ENCODE peak calls at places on chromosomes 3 and 15, in six cellular contexts. One of them, this sample, is unnamed. For H3K36me3, the result is how much of the 10 kb centered on the place peaks cover.

GRCh38 chr3:57555738-57556458 is at the start of gene PDE12:
- DNase-seq in CD4-positive, CD25-positive, alpha-beta regulatory T cell: peak
- DNase-seq in H7: peak
- DNase-seq in ovary: peak
- DNase-seq in adrenal gland: peak
- DNase-seq in stomach: peak
- DNase-seq in this sample: peak

GRCh38 chr3:34808287-34808686 is 831.0 kb upstream of the ARPP21 start:
- DNase-seq in CD4-positive, CD25-positive, alpha-beta regulatory T cell: no peak
- DNase-seq in H7: no peak
- DNase-seq in ovary: no peak
- DNase-seq in adrenal gland: no peak
- DNase-seq in stomach: no peak
- DNase-seq in this sample: no peak

GRCh38 chr3:155236473-155236872 is 57.0 kb downstream of the STRIT1 start:
- DNase-seq in CD4-positive, CD25-positive, alpha-beta regulatory T cell: no peak
- DNase-seq in H7: no peak
- DNase-seq in ovary: no peak
- DNase-seq in adrenal gland: no peak
- DNase-seq in stomach: no peak
- DNase-seq in this sample: no peak

GRCh38 chr15:101560722-101561583 is 71.4 kb upstream of the PCSK6 start:
- DNase-seq in CD4-positive, CD25-positive, alpha-beta regulatory T cell: no peak
- DNase-seq in H7: no peak
- DNase-seq in ovary: no peak
- DNase-seq in adrenal gland: no peak
- DNase-seq in stomach: no peak
- DNase-seq in this sample: no peak

GRCh38 chr3:188646592-188646991 is 492.6 kb downstream of the LPP start:
- DNase-seq in CD4-positive, CD25-positive, alpha-beta regulatory T cell: no peak
- DNase-seq in H7: no peak
- DNase-seq in ovary: no peak
- DNase-seq in adrenal gland: peak
- DNase-seq in stomach: no peak
- DNase-seq in this sample: no peak

GRCh38 chr3:195263193-195263924 is 7.6 kb downstream of the XXYLT1 start:
- DNase-seq in CD4-positive, CD25-positive, alpha-beta regulatory T cell: no peak
- DNase-seq in H7: no peak
- DNase-seq in ovary: no peak
- DNase-seq in adrenal gland: no peak
- DNase-seq in stomach: no peak
- DNase-seq in this sample: no peak

GRCh38 chr3:57066471-57066870 is 6.0 kb downstream of the SPATA12 start:
- DNase-seq in CD4-positive, CD25-positive, alpha-beta regulatory T cell: no peak
- DNase-seq in H7: no peak
- DNase-seq in ovary: no peak
- DNase-seq in adrenal gland: no peak
- DNase-seq in stomach: no peak
- DNase-seq in this sample: no peak

GRCh38 chr15:51342249-51342999 is 969 bp downstream of the GLDN start:
- DNase-seq in CD4-positive, CD25-positive, alpha-beta regulatory T cell: no peak
- DNase-seq in H7: peak
- DNase-seq in ovary: no peak
- DNase-seq in adrenal gland: no peak
- DNase-seq in stomach: no peak
- DNase-seq in this sample: no peak

GRCh38 chr3:15919971-15920370 is 122.2 kb upstream of the ANKRD28 start:
- DNase-seq in CD4-positive, CD25-positive, alpha-beta regulatory T cell: no peak
- DNase-seq in H7: no peak
- DNase-seq in ovary: no peak
- DNase-seq in adrenal gland: no peak
- DNase-seq in stomach: no peak
- DNase-seq in this sample: no peak

GRCh38 chr3:124858275-124858674 is 28.9 kb downstream of the ITGB5 start:
- DNase-seq in CD4-positive, CD25-positive, alpha-beta regulatory T cell: no peak
- DNase-seq in H7: no peak
- DNase-seq in ovary: no peak
- DNase-seq in adrenal gland: no peak
- DNase-seq in stomach: no peak
- DNase-seq in this sample: no peak

GRCh38 chr3:184345678-184346144 is 8.3 kb downstream of the FAM131A start:
- DNase-seq in CD4-positive, CD25-positive, alpha-beta regulatory T cell: no peak
- DNase-seq in H7: peak
- DNase-seq in ovary: no peak
- DNase-seq in adrenal gland: peak
- DNase-seq in stomach: peak
- DNase-seq in this sample: no peak

GRCh38 chr3:169980055-169980454 is 13.4 kb downstream of the SEC62 start:
- DNase-seq in CD4-positive, CD25-positive, alpha-beta regulatory T cell: no peak
- DNase-seq in H7: no peak
- DNase-seq in ovary: no peak
- DNase-seq in adrenal gland: no peak
- DNase-seq in stomach: no peak
- DNase-seq in this sample: no peak

GRCh38 chr3:9969632-9970019 is 17.0 kb downstream of the EMC3 start:
- DNase-seq in CD4-positive, CD25-positive, alpha-beta regulatory T cell: no peak
- DNase-seq in H7: no peak
- DNase-seq in ovary: no peak
- DNase-seq in adrenal gland: no peak
- DNase-seq in stomach: no peak
- DNase-seq in this sample: no peak

GRCh38 chr3:17091895-17092294 is 207.1 kb downstream of the PLCL2 start:
- DNase-seq in CD4-positive, CD25-positive, alpha-beta regulatory T cell: no peak
- DNase-seq in H7: no peak
- DNase-seq in ovary: no peak
- DNase-seq in adrenal gland: no peak
- DNase-seq in stomach: no peak
- DNase-seq in this sample: no peak

GRCh38 chr15:89089316-89090230 is 1.3 kb downstream of the ABHD2 start:
- DNase-seq in CD4-positive, CD25-positive, alpha-beta regulatory T cell: no peak
- DNase-seq in H7: no peak
- DNase-seq in ovary: no peak
- DNase-seq in adrenal gland: peak
- DNase-seq in stomach: no peak
- DNase-seq in this sample: no peak

GRCh38 chr3:106824856-106825255 is 552.4 kb upstream of the CCDC54 start:
- DNase-seq in CD4-positive, CD25-positive, alpha-beta regulatory T cell: no peak
- DNase-seq in H7: peak
- DNase-seq in ovary: no peak
- DNase-seq in adrenal gland: peak
- DNase-seq in stomach: no peak
- DNase-seq in this sample: no peak

GRCh38 chr3:120442975-120443517 is 7.7 kb downstream of the FSTL1 start:
- DNase-seq in CD4-positive, CD25-positive, alpha-beta regulatory T cell: no peak
- DNase-seq in H7: peak
- DNase-seq in ovary: no peak
- DNase-seq in adrenal gland: no peak
- DNase-seq in stomach: no peak
- DNase-seq in this sample: no peak

GRCh38 chr15:51046799-51047449 is 47.8 kb downstream of the TNFAIP8L3 start:
- DNase-seq in CD4-positive, CD25-positive, alpha-beta regulatory T cell: no peak
- DNase-seq in H7: no peak
- DNase-seq in ovary: peak
- DNase-seq in adrenal gland: peak
- DNase-seq in stomach: peak
- DNase-seq in this sample: peak

DNA sequence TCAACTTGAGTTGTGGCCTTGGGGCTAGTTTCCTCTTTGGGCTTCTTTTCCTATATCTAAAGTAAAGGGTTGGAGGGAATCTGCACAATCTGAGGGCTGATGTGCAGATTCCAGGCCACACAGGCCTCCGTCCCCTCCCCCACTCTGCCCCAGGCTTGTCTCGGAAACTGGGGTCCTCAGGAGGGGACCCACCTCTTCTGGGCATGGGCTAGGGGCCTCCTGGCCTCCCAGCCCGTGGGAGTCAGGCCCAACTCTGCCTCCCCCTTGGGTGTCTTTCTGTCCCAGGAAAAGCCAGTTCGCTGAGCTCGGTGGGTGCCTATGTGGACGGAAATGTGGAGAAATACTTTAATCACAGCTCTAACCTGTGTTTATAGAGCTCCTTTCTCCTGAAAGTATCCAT is 4.8 kb downstream of the SMAD6 start:
- DNase-seq in CD4-positive, CD25-positive, alpha-beta regulatory T cell: no peak
- DNase-seq in H7: no peak
- DNase-seq in ovary: no peak
- DNase-seq in adrenal gland: no peak
- DNase-seq in stomach: no peak
- DNase-seq in this sample: no peak
- H3K4me3 ChIP-seq in CD4-positive, CD25-positive, alpha-beta regulatory T cell: no peak
- H3K4me3 ChIP-seq in H7: no peak
- H3K4me3 ChIP-seq in ovary: peak
- H3K4me3 ChIP-seq in adrenal gland: no peak
- H3K4me3 ChIP-seq in stomach: peak
- H3K4me3 ChIP-seq in this sample: peak

GRCh38 chr3:128075516-128076464 is 23.6 kb downstream of the SEC61A1 start:
- DNase-seq in CD4-positive, CD25-positive, alpha-beta regulatory T cell: peak
- DNase-seq in H7: peak
- DNase-seq in ovary: peak
- DNase-seq in adrenal gland: peak
- DNase-seq in stomach: peak
- DNase-seq in this sample: peak
- H3K36me3 ChIP-seq in CD4-positive, CD25-positive, alpha-beta regulatory T cell: under half
- H3K36me3 ChIP-seq in H7: under half
- H3K36me3 ChIP-seq in ovary: under half
- H3K36me3 ChIP-seq in adrenal gland: under half
- H3K36me3 ChIP-seq in stomach: half or more
- H3K36me3 ChIP-seq in this sample: under half

GRCh38 chr3:123449986-123450474 is 1.1 kb upstream of the ADCY5 start:
- DNase-seq in CD4-positive, CD25-positive, alpha-beta regulatory T cell: no peak
- DNase-seq in H7: peak
- DNase-seq in ovary: peak
- DNase-seq in adrenal gland: no peak
- DNase-seq in stomach: no peak
- DNase-seq in this sample: peak
- H3K4me3 ChIP-seq in CD4-positive, CD25-positive, alpha-beta regulatory T cell: no peak
- H3K4me3 ChIP-seq in H7: peak
- H3K4me3 ChIP-seq in ovary: peak
- H3K4me3 ChIP-seq in adrenal gland: no peak
- H3K4me3 ChIP-seq in stomach: peak
- H3K4me3 ChIP-seq in this sample: peak

GRCh38 chr3:134880431-134880830 is 85.4 kb downstream of the EPHB1 start:
- DNase-seq in CD4-positive, CD25-positive, alpha-beta regulatory T cell: no peak
- DNase-seq in H7: no peak
- DNase-seq in ovary: no peak
- DNase-seq in adrenal gland: no peak
- DNase-seq in stomach: no peak
- DNase-seq in this sample: no peak
- H3K36me3 ChIP-seq in CD4-positive, CD25-positive, alpha-beta regulatory T cell: under half
- H3K36me3 ChIP-seq in H7: under half
- H3K36me3 ChIP-seq in ovary: under half
- H3K36me3 ChIP-seq in adrenal gland: under half
- H3K36me3 ChIP-seq in stomach: under half
- H3K36me3 ChIP-seq in this sample: under half

DNA sequence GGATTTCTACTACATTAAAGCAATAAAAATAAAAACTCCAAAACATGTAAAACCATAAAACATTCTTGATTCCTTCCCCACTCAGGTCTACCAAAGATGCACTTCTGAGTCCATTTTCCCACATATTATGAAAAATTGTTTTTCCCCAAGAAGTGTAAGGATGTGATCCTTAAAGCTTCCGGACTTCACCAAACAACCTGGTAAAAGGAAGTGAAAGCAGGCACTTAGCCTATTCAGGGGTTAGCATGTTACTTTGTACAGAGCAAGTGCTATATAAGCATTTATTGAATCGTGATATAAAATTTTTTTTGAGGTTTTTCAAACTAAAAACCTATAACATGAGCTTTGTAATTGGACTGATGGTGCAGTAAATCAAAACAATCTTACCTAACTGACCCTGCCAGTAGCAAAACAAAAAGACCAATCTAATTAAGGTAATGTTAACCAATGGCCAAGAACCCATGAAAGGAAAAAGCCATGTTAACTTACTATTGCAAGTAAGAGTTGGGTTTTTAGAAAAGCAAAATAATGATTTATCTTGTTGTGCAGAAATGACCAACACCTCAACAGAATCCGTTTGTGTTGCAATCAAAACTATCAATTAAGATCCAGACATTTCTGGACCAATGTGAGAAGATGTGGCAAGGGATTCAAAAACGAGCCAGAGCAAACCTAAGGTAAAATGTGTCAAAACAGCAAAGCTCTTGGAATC is 1.8 kb downstream of the SETD2 start:
- DNase-seq in CD4-positive, CD25-positive, alpha-beta regulatory T cell: no peak
- DNase-seq in H7: no peak
- DNase-seq in ovary: no peak
- DNase-seq in adrenal gland: no peak
- DNase-seq in stomach: no peak
- DNase-seq in this sample: no peak
- H3K4me3 ChIP-seq in CD4-positive, CD25-positive, alpha-beta regulatory T cell: peak
- H3K4me3 ChIP-seq in H7: peak
- H3K4me3 ChIP-seq in ovary: peak
- H3K4me3 ChIP-seq in adrenal gland: no peak
- H3K4me3 ChIP-seq in stomach: peak
- H3K4me3 ChIP-seq in this sample: peak

DNA sequence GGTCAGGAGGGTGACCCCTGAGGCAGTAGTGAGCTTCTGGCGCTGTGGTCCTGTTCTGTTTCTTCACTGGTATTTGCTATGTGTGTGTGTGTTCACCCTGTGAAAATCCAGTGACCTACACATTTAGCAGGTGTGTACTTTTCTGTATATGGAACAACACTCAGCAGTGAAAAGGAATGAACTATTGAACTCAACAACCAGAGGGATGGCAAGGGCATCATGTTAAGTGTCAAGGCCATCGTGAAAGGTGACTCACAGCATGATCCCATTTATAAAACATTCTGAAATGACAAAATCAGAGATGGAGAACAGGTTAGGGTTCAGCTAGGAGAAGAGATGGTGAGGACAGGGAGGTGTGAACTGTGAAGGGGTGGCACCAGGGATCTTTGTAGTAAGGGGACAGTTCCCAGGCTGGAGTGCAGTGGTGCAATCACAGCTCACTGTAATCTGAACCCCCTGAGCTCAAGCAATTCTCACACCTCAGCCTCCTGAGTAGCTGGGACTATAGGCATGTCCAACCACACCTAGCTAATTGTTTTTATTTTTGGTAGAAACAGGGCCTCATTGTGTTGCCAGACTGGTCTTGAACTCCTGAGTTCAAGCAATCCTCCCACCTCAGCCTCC is 10.0 kb upstream of the RAB43 start:
- DNase-seq in CD4-positive, CD25-positive, alpha-beta regulatory T cell: no peak
- DNase-seq in H7: no peak
- DNase-seq in ovary: no peak
- DNase-seq in adrenal gland: peak
- DNase-seq in stomach: no peak
- DNase-seq in this sample: no peak
- H3K36me3 ChIP-seq in CD4-positive, CD25-positive, alpha-beta regulatory T cell: half or more
- H3K36me3 ChIP-seq in H7: under half
- H3K36me3 ChIP-seq in ovary: under half
- H3K36me3 ChIP-seq in adrenal gland: under half
- H3K36me3 ChIP-seq in stomach: half or more
- H3K36me3 ChIP-seq in this sample: under half

This sample was measured in uterus.